ENCODE peak calls at places on chromosomes 3 and 15, in seven cellular contexts. C, E, S, P, M, O and A are unnamed samples.

GRCh38 chr3:41033956-41034519 is 165.3 kb upstream of the CTNNB1 start:
- DNase-seq in C (no peak), E (no peak), S (no peak), P (no peak), M (no peak), O (no peak), A (no peak)

GRCh38 chr3:194212869-194213320 is 76.9 kb downstream of the HES1 start:
- DNase-seq in C (peak), E (no peak), S (no peak), P (no peak), M (no peak), O (no peak), A (no peak)

GRCh38 chr3:184261270-184262165 is at the start of gene CAMK2N2:
- DNase-seq in C (peak), E (peak), S (no peak), P (no peak), M (peak), O (peak), A (peak)

GRCh38 chr15:90036806-90037509 is 35.8 kb downstream of the ZNF710 start:
- DNase-seq in C (no peak), E (no peak), S (no peak), P (no peak), M (peak), O (no peak), A (no peak)

GRCh38 chr3:113839551-113839950 is 963 bp downstream of the GRAMD1C start:
- DNase-seq in C (no peak), E (no peak), S (no peak), P (no peak), M (no peak), O (no peak), A (no peak)

GRCh38 chr3:36991923-36992805 is 767 bp downstream of the EPM2AIP1 start:
- DNase-seq in C (peak), E (peak), S (no peak), P (peak), M (peak), O (no peak), A (peak)

GRCh38 chr3:24242012-24242698 is 252.5 kb downstream of the THRB start:
- DNase-seq in C (peak), E (no peak), S (no peak), P (no peak), M (no peak), O (no peak), A (no peak)

GRCh38 chr3:179322481-179323196 is at the start of gene ZNF639:
- DNase-seq in C (peak), E (peak), S (peak), P (peak), M (peak), O (peak), A (peak)

GRCh38 chr3:187795207-187795960 is 50.1 kb upstream of the BCL6 start:
- DNase-seq in C (no peak), E (no peak), S (no peak), P (no peak), M (peak), O (no peak), A (no peak)

GRCh38 chr3:144059481-144059880 is 87.9 kb downstream of the DIPK2A start:
- DNase-seq in C (no peak), E (no peak), S (no peak), P (no peak), M (no peak), O (no peak), A (no peak)

GRCh38 chr3:113867506-113867905 is 28.9 kb downstream of the GRAMD1C start:
- DNase-seq in C (peak), E (no peak), S (no peak), P (no peak), M (no peak), O (no peak), A (no peak)

GRCh38 chr15:68650901-68651709 is 72.3 kb downstream of the CORO2B start:
- DNase-seq in C (no peak), E (peak), S (no peak), P (no peak), M (peak), O (peak), A (peak)

GRCh38 chr3:21447471-21448205 is 303.4 kb downstream of the ZNF385D start:
- DNase-seq in C (peak), E (no peak), S (no peak), P (no peak), M (no peak), O (no peak), A (no peak)

GRCh38 chr3:50628601-50629000 is 11.7 kb downstream of the MAPKAPK3 start:
- DNase-seq in C (no peak), E (no peak), S (no peak), P (no peak), M (no peak), O (no peak), A (no peak)

GRCh38 chr15:68365140-68365745 is 66.7 kb downstream of the ITGA11 start:
- DNase-seq in C (no peak), E (no peak), S (no peak), P (no peak), M (no peak), O (no peak), A (no peak)

GRCh38 chr3:188595890-188596376 is 442.0 kb downstream of the LPP start:
- DNase-seq in C (peak), E (no peak), S (no peak), P (no peak), M (no peak), O (no peak), A (no peak)

GRCh38 chr3:190973760-190974159 is 111.3 kb upstream of the GMNC start:
- DNase-seq in C (no peak), E (no peak), S (no peak), P (no peak), M (no peak), O (no peak), A (no peak)

GRCh38 chr15:56757884-56758283 is 24.6 kb upstream of the ZNF280D start:
- DNase-seq in C (no peak), E (no peak), S (no peak), P (no peak), M (no peak), O (no peak), A (no peak)

GRCh38 chr3:190122198-190122771 is 1.6 kb upstream of the P3H2 start:
- DNase-seq in C (no peak), E (no peak), S (no peak), P (no peak), M (no peak), O (no peak), A (no peak)

GRCh38 chr3:87503901-87504498 is 227.6 kb upstream of the POU1F1 start:
- DNase-seq in C (peak), E (peak), S (no peak), P (no peak), M (peak), O (no peak), A (peak)

GRCh38 chr3:80606073-80606472 is 838.3 kb upstream of the ROBO1 start:
- DNase-seq in C (no peak), E (no peak), S (no peak), P (no peak), M (no peak), O (no peak), A (no peak)
- TF ChIP-seq CTCF in C (no peak), E (no peak), S (no peak), P (no peak), M (peak), O (peak), A (no peak)

GRCh38 chr15:55318588-55319494 is at the start of the genes PIGB and PIGBOS1:
- DNase-seq in C (peak), E (peak), S (peak), P (peak), M (peak), O (peak), A (peak)
- TF ChIP-seq CTCF in C (peak), E (no peak), S (no peak), P (peak), M (peak), O (peak), A (no peak)

DNA sequence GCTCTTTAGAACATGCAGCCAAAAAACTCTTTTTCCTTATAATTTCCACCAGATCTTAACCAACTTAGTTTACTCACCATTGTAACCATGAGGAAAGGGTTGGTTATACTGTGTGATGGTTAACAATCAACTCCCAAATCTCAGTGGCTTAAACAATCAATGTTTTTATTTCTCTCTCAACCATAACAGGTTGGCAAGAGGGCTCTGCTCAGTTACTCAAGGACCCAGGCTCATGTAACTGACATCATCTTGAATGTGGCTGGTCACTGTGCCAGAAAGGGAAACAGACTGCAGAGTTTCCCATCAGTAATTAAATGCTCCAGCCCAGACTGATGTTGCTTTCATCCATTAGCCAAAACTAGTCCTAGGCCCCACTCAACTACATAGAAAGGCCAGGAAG is 69.0 kb downstream of the ANKRD28 start:
- DNase-seq in C (peak), E (no peak), S (no peak), P (no peak), M (no peak), O (no peak), A (no peak)
- TF ChIP-seq CTCF in C (no peak), E (no peak), S (no peak), P (no peak), M (no peak), O (no peak), A (no peak)

GRCh38 chr15:40936709-40937666 is 7.8 kb downstream of the DLL4 start:
- DNase-seq in C (no peak), E (no peak), S (no peak), P (no peak), M (no peak), O (no peak), A (no peak)
- TF ChIP-seq CTCF in C (no peak), E (no peak), S (no peak), P (no peak), M (no peak), O (peak), A (no peak)

GRCh38 chr3:52986938-52987337 is 58.9 kb downstream of the SFMBT1 start:
- DNase-seq in C (peak), E (no peak), S (no peak), P (no peak), M (no peak), O (no peak), A (peak)
- TF ChIP-seq CTCF in C (peak), E (peak), S (no peak), P (no peak), M (peak), O (no peak), A (no peak)

GRCh38 chr15:70277556-70277955 is 179.8 kb upstream of the TLE3 start:
- DNase-seq in C (no peak), E (no peak), S (no peak), P (no peak), M (no peak), O (no peak), A (no peak)
- TF ChIP-seq CTCF in C (no peak), E (no peak), S (no peak), P (no peak), M (no peak), O (no peak), A (no peak)

GRCh38 chr3:72655758-72656157 is 192.5 kb downstream of the SHQ1 start:
- DNase-seq in C (no peak), E (no peak), S (no peak), P (no peak), M (no peak), O (no peak), A (no peak)
- TF ChIP-seq CTCF in C (no peak), E (no peak), S (no peak), P (no peak), M (no peak), O (peak), A (peak)

DNA sequence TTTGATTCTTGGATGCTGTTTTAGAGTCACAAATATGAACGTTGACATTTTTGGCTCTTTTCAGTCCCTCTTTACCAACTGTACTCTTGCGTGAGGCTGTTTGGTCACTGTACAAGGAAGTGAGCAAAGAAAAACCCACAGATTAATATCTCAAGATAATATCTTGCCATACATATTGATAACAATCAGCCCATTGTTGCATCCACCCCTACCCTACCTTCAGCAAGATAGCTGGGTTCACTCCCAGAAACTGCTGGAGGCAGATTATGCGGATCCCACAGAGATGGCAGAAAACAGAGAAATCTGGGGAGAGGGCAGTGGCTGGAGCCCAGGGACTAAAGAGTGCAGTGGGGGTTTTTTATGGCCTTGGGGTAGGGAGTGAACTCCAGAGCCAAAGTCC is 29.9 kb upstream of the MFSD1 start:
- DNase-seq in C (no peak), E (no peak), S (no peak), P (no peak), M (no peak), O (no peak), A (no peak)
- TF ChIP-seq CTCF in C (no peak), E (no peak), S (no peak), P (no peak), M (no peak), O (no peak), A (no peak)

GRCh38 chr3:147297756-147298155 is 108.6 kb downstream of the ZIC4 start:
- DNase-seq in C (no peak), E (no peak), S (no peak), P (no peak), M (no peak), O (no peak), A (no peak)
- TF ChIP-seq CTCF in C (no peak), E (no peak), S (no peak), P (no peak), M (no peak), O (no peak), A (no peak)